ENCODE peak calls at places on chromosomes 6 and 20, in four cellular contexts. One of them, this sample, is unnamed.

GRCh38 chr20:56347628-56348305 is 11.0 kb upstream of the FAM210B start:
- DNase-seq in Caki2: no peak
- DNase-seq in activated T-cell treated with anti-CD3 and anti-CD28 coated beads for 1 hour: no peak
- DNase-seq in fibroblast of mammary gland: no peak
- DNase-seq in this sample: no peak

GRCh38 chr20:52470561-52470960 is 279.0 kb upstream of the ZFP64 start:
- DNase-seq in Caki2: no peak
- DNase-seq in activated T-cell treated with anti-CD3 and anti-CD28 coated beads for 1 hour: no peak
- DNase-seq in fibroblast of mammary gland: no peak
- DNase-seq in this sample: no peak

GRCh38 chr6:53524455-53524815 is 20.5 kb downstream of the GCLC start:
- DNase-seq in activated T-cell treated with anti-CD3 and anti-CD28 coated beads for 1 hour: no peak
- DNase-seq in Caki2: peak; percentile 22
- DNase-seq in fibroblast of mammary gland: peak; percentile 69
- DNase-seq in this sample: peak; percentile 44

GRCh38 chr6:55445648-55446204 is 118.5 kb downstream of the GFRAL start:
- DNase-seq in activated T-cell treated with anti-CD3 and anti-CD28 coated beads for 1 hour: no peak
- DNase-seq in fibroblast of mammary gland: peak; percentile 58
- DNase-seq in Caki2: peak; percentile 25
- DNase-seq in this sample: peak; percentile 71

GRCh38 chr20:63032026-63032800 is 25.4 kb upstream of the BHLHE23 start:
- DNase-seq in fibroblast of mammary gland: no peak
- DNase-seq in activated T-cell treated with anti-CD3 and anti-CD28 coated beads for 1 hour: no peak
- DNase-seq in Caki2: no peak
- DNase-seq in this sample: no peak

GRCh38 chr6:128516514-128516898 is 3.9 kb downstream of the PTPRK start:
- DNase-seq in Caki2: peak; percentile 68
- DNase-seq in fibroblast of mammary gland: peak; percentile 50
- DNase-seq in activated T-cell treated with anti-CD3 and anti-CD28 coated beads for 1 hour: no peak
- DNase-seq in this sample: no peak

GRCh38 chr20:43909211-43909610 is 5.4 kb upstream of the TOX2 start:
- DNase-seq in activated T-cell treated with anti-CD3 and anti-CD28 coated beads for 1 hour: no peak
- DNase-seq in Caki2: no peak
- DNase-seq in fibroblast of mammary gland: no peak
- DNase-seq in this sample: no peak

GRCh38 chr6:96766769-96767168 is 70.5 kb downstream of the GPR63 start:
- DNase-seq in fibroblast of mammary gland: no peak
- DNase-seq in Caki2: no peak
- DNase-seq in activated T-cell treated with anti-CD3 and anti-CD28 coated beads for 1 hour: no peak
- DNase-seq in this sample: no peak

GRCh38 chr6:4924872-4925271 is 79.0 kb downstream of the RPP40 start:
- DNase-seq in activated T-cell treated with anti-CD3 and anti-CD28 coated beads for 1 hour: no peak
- DNase-seq in fibroblast of mammary gland: no peak
- DNase-seq in Caki2: no peak
- DNase-seq in this sample: no peak

GRCh38 chr20:64223526-64224067 is 32.0 kb upstream of the PCMTD2 start:
- DNase-seq in Caki2: no peak
- DNase-seq in activated T-cell treated with anti-CD3 and anti-CD28 coated beads for 1 hour: no peak
- DNase-seq in fibroblast of mammary gland: peak; percentile 14
- DNase-seq in this sample: peak; percentile 28